ENCODE peak calls at places on chromosomes 13 and 19, in eight cellular contexts. One of them, this sample, is unnamed. For H3K27me3, the result is how much of the 10 kb centered on the place peaks cover.

GRCh38 chr19:19504754-19505668 is 10.3 kb downstream of the TSSK6 start:
- DNase-seq in CD4-positive, alpha-beta T cell: no peak
- DNase-seq in breast epithelium: no peak
- DNase-seq in right atrium auricular region: no peak
- DNase-seq in lung: no peak
- DNase-seq in upper lobe of right lung: no peak
- DNase-seq in fibroblast of lung: no peak
- DNase-seq in PC-3: no peak
- DNase-seq in this sample: no peak

GRCh38 chr19:58034476-58034790 is 608 bp downstream of the ZSCAN1 start:
- DNase-seq in CD4-positive, alpha-beta T cell: no peak
- DNase-seq in lung: no peak
- DNase-seq in PC-3: no peak
- DNase-seq in upper lobe of right lung: no peak
- DNase-seq in right atrium auricular region: no peak
- DNase-seq in breast epithelium: peak
- DNase-seq in fibroblast of lung: no peak
- DNase-seq in this sample: no peak

GRCh38 chr19:55962186-55962585 is 14.6 kb downstream of the NLRP8 start:
- DNase-seq in upper lobe of right lung: no peak
- DNase-seq in CD4-positive, alpha-beta T cell: no peak
- DNase-seq in fibroblast of lung: no peak
- DNase-seq in right atrium auricular region: no peak
- DNase-seq in lung: no peak
- DNase-seq in breast epithelium: no peak
- DNase-seq in PC-3: peak
- DNase-seq in this sample: no peak

GRCh38 chr19:6753178-6754031 is 13.8 kb downstream of the SH2D3A start:
- DNase-seq in breast epithelium: no peak
- DNase-seq in lung: peak
- DNase-seq in PC-3: peak
- DNase-seq in CD4-positive, alpha-beta T cell: peak
- DNase-seq in right atrium auricular region: peak
- DNase-seq in fibroblast of lung: peak
- DNase-seq in upper lobe of right lung: peak
- DNase-seq in this sample: peak

GRCh38 chr13:40251343-40252032 is 415.0 kb downstream of the FOXO1 start:
- DNase-seq in fibroblast of lung: no peak
- DNase-seq in upper lobe of right lung: no peak
- DNase-seq in CD4-positive, alpha-beta T cell: no peak
- DNase-seq in right atrium auricular region: no peak
- DNase-seq in breast epithelium: no peak
- DNase-seq in lung: no peak
- DNase-seq in PC-3: no peak
- DNase-seq in this sample: no peak

GRCh38 chr19:15788594-15789270 is 1.3 kb downstream of the OR10H5 start:
- DNase-seq in CD4-positive, alpha-beta T cell: no peak
- DNase-seq in right atrium auricular region: no peak
- DNase-seq in upper lobe of right lung: no peak
- DNase-seq in lung: no peak
- DNase-seq in breast epithelium: no peak
- DNase-seq in PC-3: no peak
- DNase-seq in fibroblast of lung: no peak
- DNase-seq in this sample: no peak

GRCh38 chr13:21175656-21176194 is 627 bp downstream of the SKA3 start:
- DNase-seq in CD4-positive, alpha-beta T cell: no peak
- DNase-seq in upper lobe of right lung: no peak
- DNase-seq in breast epithelium: no peak
- DNase-seq in right atrium auricular region: no peak
- DNase-seq in PC-3: no peak
- DNase-seq in fibroblast of lung: peak
- DNase-seq in lung: no peak
- DNase-seq in this sample: no peak

GRCh38 chr13:113457510-113457909 is 4.2 kb upstream of the ADPRHL1 start:
- DNase-seq in CD4-positive, alpha-beta T cell: no peak
- DNase-seq in fibroblast of lung: no peak
- DNase-seq in right atrium auricular region: no peak
- DNase-seq in lung: no peak
- DNase-seq in PC-3: no peak
- DNase-seq in breast epithelium: no peak
- DNase-seq in upper lobe of right lung: peak
- DNase-seq in this sample: no peak

GRCh38 chr13:23824355-23824754 is 64.8 kb downstream of the MIPEP start:
- DNase-seq in fibroblast of lung: no peak
- DNase-seq in PC-3: no peak
- DNase-seq in lung: no peak
- DNase-seq in breast epithelium: no peak
- DNase-seq in CD4-positive, alpha-beta T cell: no peak
- DNase-seq in right atrium auricular region: no peak
- DNase-seq in upper lobe of right lung: no peak
- DNase-seq in this sample: no peak

GRCh38 chr13:31090921-31091624 is 70.6 kb downstream of the HSPH1 start:
- DNase-seq in fibroblast of lung: peak
- DNase-seq in PC-3: no peak
- DNase-seq in lung: no peak
- DNase-seq in right atrium auricular region: no peak
- DNase-seq in breast epithelium: no peak
- DNase-seq in upper lobe of right lung: no peak
- DNase-seq in CD4-positive, alpha-beta T cell: no peak
- DNase-seq in this sample: no peak

GRCh38 chr19:31902821-31903220 is 442.6 kb upstream of the ZNF507 start:
- DNase-seq in upper lobe of right lung: no peak
- DNase-seq in PC-3: no peak
- DNase-seq in fibroblast of lung: no peak
- DNase-seq in breast epithelium: no peak
- DNase-seq in right atrium auricular region: no peak
- DNase-seq in CD4-positive, alpha-beta T cell: no peak
- DNase-seq in lung: no peak
- DNase-seq in this sample: no peak

GRCh38 chr19:854549-854948 is 2.4 kb downstream of the ELANE start:
- DNase-seq in upper lobe of right lung: no peak
- DNase-seq in PC-3: no peak
- DNase-seq in right atrium auricular region: no peak
- DNase-seq in lung: no peak
- DNase-seq in CD4-positive, alpha-beta T cell: no peak
- DNase-seq in breast epithelium: no peak
- DNase-seq in fibroblast of lung: no peak
- DNase-seq in this sample: no peak

GRCh38 chr13:112724788-112725345 is 35.0 kb downstream of the ATP11A start:
- DNase-seq in breast epithelium: no peak
- DNase-seq in upper lobe of right lung: peak
- DNase-seq in fibroblast of lung: no peak
- DNase-seq in PC-3: peak
- DNase-seq in CD4-positive, alpha-beta T cell: no peak
- DNase-seq in lung: no peak
- DNase-seq in right atrium auricular region: no peak
- DNase-seq in this sample: no peak

GRCh38 chr19:16001481-16002312 is 52.9 kb downstream of the OR10H4 start:
- DNase-seq in PC-3: peak
- DNase-seq in breast epithelium: no peak
- DNase-seq in fibroblast of lung: peak
- DNase-seq in CD4-positive, alpha-beta T cell: no peak
- DNase-seq in upper lobe of right lung: no peak
- DNase-seq in lung: no peak
- DNase-seq in right atrium auricular region: peak
- DNase-seq in this sample: peak

GRCh38 chr13:99120751-99121150 is 79.9 kb upstream of the UBAC2 start:
- DNase-seq in breast epithelium: no peak
- DNase-seq in right atrium auricular region: no peak
- DNase-seq in PC-3: no peak
- DNase-seq in upper lobe of right lung: no peak
- DNase-seq in fibroblast of lung: no peak
- DNase-seq in CD4-positive, alpha-beta T cell: no peak
- DNase-seq in lung: no peak
- DNase-seq in this sample: no peak

GRCh38 chr13:74035881-74036280 is 98.3 kb downstream of the KLF12 start:
- DNase-seq in PC-3: no peak
- DNase-seq in CD4-positive, alpha-beta T cell: no peak
- DNase-seq in right atrium auricular region: no peak
- DNase-seq in breast epithelium: no peak
- DNase-seq in fibroblast of lung: no peak
- DNase-seq in upper lobe of right lung: no peak
- DNase-seq in lung: no peak
- DNase-seq in this sample: no peak

GRCh38 chr13:47611664-47612288 is 389.3 kb downstream of the SUCLA2 start:
- DNase-seq in fibroblast of lung: peak
- DNase-seq in right atrium auricular region: no peak
- DNase-seq in breast epithelium: no peak
- DNase-seq in upper lobe of right lung: no peak
- DNase-seq in lung: no peak
- DNase-seq in PC-3: peak
- DNase-seq in CD4-positive, alpha-beta T cell: no peak
- DNase-seq in this sample: no peak

GRCh38 chr13:34462843-34463242 is 479.2 kb upstream of the NBEA start:
- DNase-seq in upper lobe of right lung: no peak
- DNase-seq in right atrium auricular region: no peak
- DNase-seq in lung: no peak
- DNase-seq in PC-3: peak
- DNase-seq in breast epithelium: no peak
- DNase-seq in fibroblast of lung: peak
- DNase-seq in CD4-positive, alpha-beta T cell: no peak
- DNase-seq in this sample: no peak

GRCh38 chr19:50377051-50377441 is 789 bp downstream of the NR1H2 start:
- DNase-seq in fibroblast of lung: no peak
- DNase-seq in upper lobe of right lung: peak
- DNase-seq in breast epithelium: peak
- DNase-seq in PC-3: peak
- DNase-seq in right atrium auricular region: no peak
- DNase-seq in lung: no peak
- DNase-seq in CD4-positive, alpha-beta T cell: peak
- DNase-seq in this sample: no peak

GRCh38 chr19:11674067-11674492 is 64.7 kb downstream of the ZNF823 start:
- DNase-seq in breast epithelium: no peak
- DNase-seq in fibroblast of lung: no peak
- DNase-seq in CD4-positive, alpha-beta T cell: no peak
- DNase-seq in upper lobe of right lung: no peak
- DNase-seq in PC-3: no peak
- DNase-seq in right atrium auricular region: no peak
- DNase-seq in lung: no peak
- DNase-seq in this sample: no peak
- H3K27ac ChIP-seq in breast epithelium: no peak
- H3K27ac ChIP-seq in fibroblast of lung: no peak
- H3K27ac ChIP-seq in CD4-positive, alpha-beta T cell: no peak
- H3K27ac ChIP-seq in upper lobe of right lung: no peak
- H3K27ac ChIP-seq in PC-3: no peak
- H3K27ac ChIP-seq in right atrium auricular region: no peak
- H3K27ac ChIP-seq in lung: no peak
- H3K27ac ChIP-seq in this sample: no peak

GRCh38 chr19:5170329-5170745 is 170.3 kb downstream of the PTPRS start:
- DNase-seq in fibroblast of lung: no peak
- DNase-seq in CD4-positive, alpha-beta T cell: peak
- DNase-seq in lung: peak
- DNase-seq in right atrium auricular region: no peak
- DNase-seq in PC-3: no peak
- DNase-seq in upper lobe of right lung: peak
- DNase-seq in breast epithelium: no peak
- DNase-seq in this sample: peak
- TF ChIP-seq CTCF in fibroblast of lung: peak
- TF ChIP-seq CTCF in CD4-positive, alpha-beta T cell: peak
- TF ChIP-seq CTCF in lung: no peak
- TF ChIP-seq CTCF in right atrium auricular region: no peak
- TF ChIP-seq CTCF in PC-3: peak
- TF ChIP-seq CTCF in upper lobe of right lung: peak
- TF ChIP-seq CTCF in breast epithelium: peak
- TF ChIP-seq CTCF in this sample: peak

DNA sequence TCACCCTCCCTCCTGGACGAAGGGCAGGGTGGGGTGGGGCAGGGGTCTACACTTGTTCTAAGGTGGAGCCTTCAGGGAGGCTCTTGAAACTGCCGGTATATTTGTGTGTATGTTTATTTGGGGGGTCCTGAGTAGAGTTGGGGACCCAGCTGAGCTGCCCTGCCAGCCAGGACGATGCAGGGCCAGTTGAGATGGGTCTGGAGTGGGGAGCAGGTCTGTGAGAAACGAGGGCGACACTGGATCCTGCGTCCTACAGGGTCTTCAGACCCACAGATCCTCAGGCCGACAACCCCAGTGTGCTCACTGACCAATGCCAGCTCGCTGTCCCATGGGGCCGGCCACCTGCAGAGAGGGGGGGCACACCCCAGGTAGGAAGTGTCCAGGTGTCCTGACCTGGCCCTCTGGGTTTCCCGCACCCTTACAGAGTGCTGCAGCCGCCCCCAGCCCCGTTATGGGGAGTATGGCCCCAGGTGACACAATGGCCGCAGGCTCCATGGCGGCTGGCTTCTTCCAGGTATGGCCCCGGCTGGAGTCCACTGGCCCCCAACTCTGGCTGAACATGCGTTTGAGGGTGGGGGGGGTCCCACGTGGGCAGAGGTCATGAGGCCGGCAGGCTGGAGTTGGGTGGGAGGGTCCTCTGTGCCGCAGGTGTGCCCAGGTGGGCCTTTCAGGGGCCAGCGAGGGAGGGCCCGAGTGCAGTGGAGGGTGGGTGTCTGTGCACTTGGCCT is 7.4 kb downstream of the ISYNA1 start:
- DNase-seq in breast epithelium: no peak
- DNase-seq in upper lobe of right lung: no peak
- DNase-seq in CD4-positive, alpha-beta T cell: no peak
- DNase-seq in fibroblast of lung: no peak
- DNase-seq in lung: no peak
- DNase-seq in right atrium auricular region: no peak
- DNase-seq in PC-3: no peak
- DNase-seq in this sample: no peak
- H3K27me3 ChIP-seq in breast epithelium: under half
- H3K27me3 ChIP-seq in upper lobe of right lung: under half
- H3K27me3 ChIP-seq in CD4-positive, alpha-beta T cell: under half
- H3K27me3 ChIP-seq in fibroblast of lung: under half
- H3K27me3 ChIP-seq in lung: under half
- H3K27me3 ChIP-seq in right atrium auricular region: under half
- H3K27me3 ChIP-seq in PC-3: under half
- H3K27me3 ChIP-seq in this sample: under half

GRCh38 chr19:54576411-54576976 is 2.9 kb downstream of the LILRA2 start:
- DNase-seq in upper lobe of right lung: no peak
- DNase-seq in right atrium auricular region: no peak
- DNase-seq in PC-3: no peak
- DNase-seq in breast epithelium: no peak
- DNase-seq in fibroblast of lung: no peak
- DNase-seq in lung: peak
- DNase-seq in CD4-positive, alpha-beta T cell: no peak
- DNase-seq in this sample: no peak

GRCh38 chr19:54573330-54573872 is at the start of gene LILRA2:
- DNase-seq in PC-3: no peak
- DNase-seq in right atrium auricular region: no peak
- DNase-seq in lung: peak
- DNase-seq in fibroblast of lung: no peak
- DNase-seq in CD4-positive, alpha-beta T cell: no peak
- DNase-seq in breast epithelium: no peak
- DNase-seq in upper lobe of right lung: peak
- DNase-seq in this sample: no peak

GRCh38 chr19:54574527-54575056 is 1.0 kb downstream of the LILRA2 start:
- DNase-seq in breast epithelium: no peak
- DNase-seq in fibroblast of lung: no peak
- DNase-seq in upper lobe of right lung: no peak
- DNase-seq in right atrium auricular region: no peak
- DNase-seq in PC-3: no peak
- DNase-seq in lung: peak
- DNase-seq in CD4-positive, alpha-beta T cell: no peak
- DNase-seq in this sample: no peak

GRCh38 chr19:54572696-54573311 is 786 bp upstream of the LILRA2 start:
- DNase-seq in right atrium auricular region: no peak
- DNase-seq in CD4-positive, alpha-beta T cell: no peak
- DNase-seq in breast epithelium: no peak
- DNase-seq in upper lobe of right lung: peak
- DNase-seq in PC-3: no peak
- DNase-seq in lung: peak
- DNase-seq in fibroblast of lung: no peak
- DNase-seq in this sample: no peak

GRCh38 chr19:54574051-54574450 is 461 bp downstream of the LILRA2 start:
- DNase-seq in right atrium auricular region: no peak
- DNase-seq in PC-3: no peak
- DNase-seq in CD4-positive, alpha-beta T cell: no peak
- DNase-seq in breast epithelium: no peak
- DNase-seq in lung: peak
- DNase-seq in upper lobe of right lung: no peak
- DNase-seq in fibroblast of lung: no peak
- DNase-seq in this sample: no peak
- H3K27ac ChIP-seq in right atrium auricular region: no peak
- H3K27ac ChIP-seq in PC-3: no peak
- H3K27ac ChIP-seq in CD4-positive, alpha-beta T cell: no peak
- H3K27ac ChIP-seq in breast epithelium: no peak
- H3K27ac ChIP-seq in lung: no peak
- H3K27ac ChIP-seq in upper lobe of right lung: no peak
- H3K27ac ChIP-seq in fibroblast of lung: no peak
- H3K27ac ChIP-seq in this sample: no peak

This sample was measured in CD8-positive, alpha-beta T cell.